ENCODE peak calls at places on chromosomes 2 and 18, in ten cellular contexts. One of them, this sample, is unnamed.
A peak's percentile ranks its signal among the peaks of the same experiment; 100 is the strongest.

GRCh38 chr2:55877101-55877500 is 46.5 kb downstream of the EFEMP1 start:
- DNase-seq in cardiac fibroblast: no peak
- DNase-seq in omental fat pad: no peak
- DNase-seq in MCF 10A: no peak
- DNase-seq in OCI-LY7: no peak
- DNase-seq in cardiac muscle cell: peak; percentile 34
- DNase-seq in hepatocyte: no peak
- DNase-seq in tibial nerve: no peak
- DNase-seq in colonic mucosa: no peak
- DNase-seq in AG09309: peak; percentile 54
- DNase-seq in this sample: no peak

GRCh38 chr2:48531141-48531648 is 1.2 kb downstream of the STON1 start:
- DNase-seq in cardiac fibroblast: peak; percentile 85
- DNase-seq in omental fat pad: no peak
- DNase-seq in MCF 10A: peak; percentile 12
- DNase-seq in OCI-LY7: no peak
- DNase-seq in cardiac muscle cell: peak; percentile 86
- DNase-seq in hepatocyte: peak; percentile 78
- DNase-seq in tibial nerve: no peak
- DNase-seq in colonic mucosa: peak; percentile 33
- DNase-seq in AG09309: peak; percentile 95
- DNase-seq in this sample: no peak

GRCh38 chr18:59566507-59566906 is 130.7 kb downstream of the CCBE1 start:
- DNase-seq in cardiac fibroblast: peak; percentile 93
- DNase-seq in omental fat pad: no peak
- DNase-seq in MCF 10A: no peak
- DNase-seq in OCI-LY7: no peak
- DNase-seq in cardiac muscle cell: peak; percentile 94
- DNase-seq in hepatocyte: peak; percentile 44
- DNase-seq in tibial nerve: no peak
- DNase-seq in colonic mucosa: no peak
- DNase-seq in AG09309: peak; percentile 40
- DNase-seq in this sample: no peak

GRCh38 chr2:239160226-239161143 is 240.3 kb downstream of the HDAC4 start:
- DNase-seq in cardiac fibroblast: no peak
- DNase-seq in omental fat pad: no peak
- DNase-seq in MCF 10A: no peak
- DNase-seq in OCI-LY7: no peak
- DNase-seq in cardiac muscle cell: no peak
- DNase-seq in hepatocyte: no peak
- DNase-seq in tibial nerve: no peak
- DNase-seq in colonic mucosa: no peak
- DNase-seq in AG09309: no peak
- DNase-seq in this sample: peak; percentile 37

GRCh38 chr18:61581578-61582204 is 248.5 kb downstream of the CDH20 start:
- DNase-seq in cardiac fibroblast: peak; percentile 69
- DNase-seq in omental fat pad: peak; percentile 79
- DNase-seq in MCF 10A: peak; percentile 60
- DNase-seq in OCI-LY7: peak; percentile 2
- DNase-seq in cardiac muscle cell: peak; percentile 69
- DNase-seq in hepatocyte: peak; percentile 83
- DNase-seq in tibial nerve: peak; percentile 65
- DNase-seq in colonic mucosa: peak; percentile 82
- DNase-seq in AG09309: no peak
- DNase-seq in this sample: no peak

GRCh38 chr2:71692621-71693277 is 239.4 kb downstream of the DYSF start:
- DNase-seq in cardiac fibroblast: no peak
- DNase-seq in omental fat pad: no peak
- DNase-seq in MCF 10A: no peak
- DNase-seq in OCI-LY7: no peak
- DNase-seq in cardiac muscle cell: no peak
- DNase-seq in hepatocyte: no peak
- DNase-seq in tibial nerve: no peak
- DNase-seq in colonic mucosa: no peak
- DNase-seq in AG09309: no peak
- DNase-seq in this sample: no peak

GRCh38 chr2:172087191-172087779 is 2.0 kb downstream of the DLX1 start:
- DNase-seq in cardiac fibroblast: no peak
- DNase-seq in omental fat pad: no peak
- DNase-seq in MCF 10A: no peak
- DNase-seq in OCI-LY7: no peak
- DNase-seq in cardiac muscle cell: no peak
- DNase-seq in hepatocyte: no peak
- DNase-seq in tibial nerve: no peak
- DNase-seq in colonic mucosa: peak; percentile 16
- DNase-seq in AG09309: no peak
- DNase-seq in this sample: no peak

GRCh38 chr18:40152859-40153258 is 1802.2 kb upstream of the PIK3C3 start:
- DNase-seq in cardiac fibroblast: peak; percentile 4
- DNase-seq in omental fat pad: no peak
- DNase-seq in MCF 10A: peak; percentile 24
- DNase-seq in OCI-LY7: no peak
- DNase-seq in cardiac muscle cell: peak; percentile 16
- DNase-seq in hepatocyte: no peak
- DNase-seq in tibial nerve: no peak
- DNase-seq in colonic mucosa: no peak
- DNase-seq in AG09309: no peak
- DNase-seq in this sample: no peak

GRCh38 chr2:169012812-169013627 is 18.1 kb downstream of the ABCB11 start:
- DNase-seq in cardiac fibroblast: peak; percentile 87
- DNase-seq in omental fat pad: no peak
- DNase-seq in MCF 10A: no peak
- DNase-seq in OCI-LY7: no peak
- DNase-seq in cardiac muscle cell: peak; percentile 76
- DNase-seq in hepatocyte: no peak
- DNase-seq in tibial nerve: no peak
- DNase-seq in colonic mucosa: no peak
- DNase-seq in AG09309: no peak
- DNase-seq in this sample: no peak

GRCh38 chr2:188293601-188294482 is 2.2 kb downstream of the GULP1 start:
- DNase-seq in cardiac fibroblast: peak; percentile 74
- DNase-seq in omental fat pad: peak; percentile 24
- DNase-seq in MCF 10A: peak; percentile 79
- DNase-seq in OCI-LY7: no peak
- DNase-seq in cardiac muscle cell: peak; percentile 77
- DNase-seq in hepatocyte: peak; percentile 83
- DNase-seq in tibial nerve: peak; percentile 53
- DNase-seq in colonic mucosa: peak; percentile 83
- DNase-seq in AG09309: no peak
- DNase-seq in this sample: no peak

GRCh38 chr2:23312996-23313606 is 71.9 kb upstream of the KLHL29 start:
- DNase-seq in cardiac fibroblast: peak; percentile 10
- DNase-seq in omental fat pad: no peak
- DNase-seq in MCF 10A: peak; percentile 4
- DNase-seq in OCI-LY7: peak; percentile 42
- DNase-seq in cardiac muscle cell: peak; percentile 34
- DNase-seq in hepatocyte: peak; percentile 22
- DNase-seq in tibial nerve: no peak
- DNase-seq in colonic mucosa: no peak
- DNase-seq in AG09309: no peak
- DNase-seq in this sample: peak; percentile 9
- TF ChIP-seq CTCF in cardiac fibroblast: peak; percentile 75
- TF ChIP-seq CTCF in omental fat pad: no peak
- TF ChIP-seq CTCF in MCF 10A: peak; percentile 46
- TF ChIP-seq CTCF in OCI-LY7: peak; percentile 85
- TF ChIP-seq CTCF in cardiac muscle cell: peak; percentile 79
- TF ChIP-seq CTCF in hepatocyte: peak; percentile 29
- TF ChIP-seq CTCF in tibial nerve: no peak
- TF ChIP-seq CTCF in colonic mucosa: no peak
- TF ChIP-seq CTCF in AG09309: peak; percentile 61
- TF ChIP-seq CTCF in this sample: peak; percentile 56

GRCh38 chr2:165466386-165466785 is 3.1 kb upstream of the CSRNP3 start:
- DNase-seq in cardiac fibroblast: no peak
- DNase-seq in omental fat pad: no peak
- DNase-seq in MCF 10A: no peak
- DNase-seq in OCI-LY7: no peak
- DNase-seq in cardiac muscle cell: no peak
- DNase-seq in hepatocyte: no peak
- DNase-seq in tibial nerve: no peak
- DNase-seq in colonic mucosa: no peak
- DNase-seq in AG09309: no peak
- DNase-seq in this sample: no peak

GRCh38 chr2:165471349-165471975 is 2.0 kb downstream of the CSRNP3 start:
- DNase-seq in cardiac fibroblast: peak; percentile 56
- DNase-seq in omental fat pad: no peak
- DNase-seq in MCF 10A: no peak
- DNase-seq in OCI-LY7: no peak
- DNase-seq in cardiac muscle cell: peak; percentile 59
- DNase-seq in hepatocyte: no peak
- DNase-seq in tibial nerve: no peak
- DNase-seq in colonic mucosa: no peak
- DNase-seq in AG09309: peak; percentile 7
- DNase-seq in this sample: no peak

GRCh38 chr2:165470351-165470750 is 853 bp downstream of the CSRNP3 start:
- DNase-seq in cardiac fibroblast: no peak
- DNase-seq in omental fat pad: no peak
- DNase-seq in MCF 10A: no peak
- DNase-seq in OCI-LY7: no peak
- DNase-seq in cardiac muscle cell: no peak
- DNase-seq in hepatocyte: no peak
- DNase-seq in tibial nerve: no peak
- DNase-seq in colonic mucosa: no peak
- DNase-seq in AG09309: no peak
- DNase-seq in this sample: no peak

GRCh38 chr2:165467921-165468320 is 1.6 kb upstream of the CSRNP3 start:
- DNase-seq in cardiac fibroblast: no peak
- DNase-seq in omental fat pad: no peak
- DNase-seq in MCF 10A: no peak
- DNase-seq in OCI-LY7: no peak
- DNase-seq in cardiac muscle cell: no peak
- DNase-seq in hepatocyte: no peak
- DNase-seq in tibial nerve: no peak
- DNase-seq in colonic mucosa: no peak
- DNase-seq in AG09309: no peak
- DNase-seq in this sample: no peak

GRCh38 chr2:165469417-165469816 is at the start of gene CSRNP3:
- DNase-seq in cardiac fibroblast: peak; percentile 89
- DNase-seq in omental fat pad: no peak
- DNase-seq in MCF 10A: peak; percentile 6
- DNase-seq in OCI-LY7: no peak
- DNase-seq in cardiac muscle cell: peak; percentile 91
- DNase-seq in hepatocyte: peak; percentile 91
- DNase-seq in tibial nerve: peak; percentile 19
- DNase-seq in colonic mucosa: peak; percentile 83
- DNase-seq in AG09309: peak; percentile 59
- DNase-seq in this sample: no peak
- TF ChIP-seq CTCF in cardiac fibroblast: no peak
- TF ChIP-seq CTCF in omental fat pad: no peak
- TF ChIP-seq CTCF in MCF 10A: no peak
- TF ChIP-seq CTCF in OCI-LY7: no peak
- TF ChIP-seq CTCF in cardiac muscle cell: no peak
- TF ChIP-seq CTCF in hepatocyte: no peak
- TF ChIP-seq CTCF in tibial nerve: no peak
- TF ChIP-seq CTCF in colonic mucosa: no peak
- TF ChIP-seq CTCF in AG09309: no peak
- TF ChIP-seq CTCF in this sample: no peak

GRCh38 chr2:216283038-216283900 is 89.0 kb downstream of the MARCHF4 start:
- DNase-seq in cardiac fibroblast: no peak
- DNase-seq in omental fat pad: no peak
- DNase-seq in MCF 10A: peak; percentile 25
- DNase-seq in OCI-LY7: peak; percentile 46
- DNase-seq in cardiac muscle cell: no peak
- DNase-seq in hepatocyte: peak; percentile 18
- DNase-seq in tibial nerve: no peak
- DNase-seq in colonic mucosa: no peak
- DNase-seq in AG09309: no peak
- DNase-seq in this sample: no peak
- TF ChIP-seq CTCF in cardiac fibroblast: peak; percentile 42
- TF ChIP-seq CTCF in omental fat pad: no peak
- TF ChIP-seq CTCF in MCF 10A: no peak
- TF ChIP-seq CTCF in OCI-LY7: peak; percentile 72
- TF ChIP-seq CTCF in cardiac muscle cell: peak; percentile 41
- TF ChIP-seq CTCF in hepatocyte: no peak
- TF ChIP-seq CTCF in tibial nerve: no peak
- TF ChIP-seq CTCF in colonic mucosa: no peak
- TF ChIP-seq CTCF in AG09309: peak; percentile 26
- TF ChIP-seq CTCF in this sample: no peak

GRCh38 chr18:658947-659533 is 1.6 kb downstream of the TYMS start:
- DNase-seq in cardiac fibroblast: no peak
- DNase-seq in omental fat pad: no peak
- DNase-seq in MCF 10A: no peak
- DNase-seq in OCI-LY7: no peak
- DNase-seq in cardiac muscle cell: no peak
- DNase-seq in hepatocyte: no peak
- DNase-seq in tibial nerve: no peak
- DNase-seq in colonic mucosa: no peak
- DNase-seq in AG09309: no peak
- DNase-seq in this sample: no peak
- TF ChIP-seq CTCF in cardiac fibroblast: no peak
- TF ChIP-seq CTCF in omental fat pad: no peak
- TF ChIP-seq CTCF in MCF 10A: no peak
- TF ChIP-seq CTCF in OCI-LY7: no peak
- TF ChIP-seq CTCF in cardiac muscle cell: no peak
- TF ChIP-seq CTCF in hepatocyte: no peak
- TF ChIP-seq CTCF in tibial nerve: no peak
- TF ChIP-seq CTCF in colonic mucosa: no peak
- TF ChIP-seq CTCF in AG09309: no peak
- TF ChIP-seq CTCF in this sample: no peak

This sample was measured in B cell.